ENCODE peak calls at places on chromosomes 2 and 18, in seven cellular contexts. P is glutamatergic neuron, F is A549, N is progenitor cell of endocrine pancreas, Z is choroid plexus epithelial cell, O is left lung, E is thoracic aorta. H is an unnamed sample.

GRCh38 chr2:126653102-126653501 is 2.9 kb upstream of the GYPC start:
- DNase-seq in P (no peak), F (no peak), N (no peak), Z (no peak), O (no peak), E (no peak), H (no peak)

GRCh38 chr2:125886153-125886552 is 769.8 kb upstream of the GYPC start:
- DNase-seq in P (no peak), F (no peak), N (no peak), Z (no peak), O (no peak), E (no peak), H (no peak)

GRCh38 chr18:36532394-36532793 is 234.9 kb downstream of the FHOD3 start:
- DNase-seq in P (no peak), F (no peak), N (no peak), Z (peak; percentile 14), O (no peak), E (no peak), H (no peak)

GRCh38 chr2:165857881-165858280 is 63.8 kb upstream of the GALNT3 start:
- DNase-seq in P (no peak), F (no peak), N (no peak), Z (peak; percentile 80), O (no peak), E (no peak), H (no peak)

GRCh38 chr2:44616616-44617266 is 255.0 kb downstream of the CAMKMT start:
- DNase-seq in P (no peak), F (no peak), N (no peak), Z (peak; percentile 13), O (no peak), E (no peak), H (no peak)

GRCh38 chr18:32937007-32937540 is 164.3 kb upstream of the KLHL14 start:
- DNase-seq in P (no peak), F (no peak), N (no peak), Z (peak; percentile 12), O (no peak), E (no peak), H (no peak)

GRCh38 chr2:238709324-238709723 is 138.6 kb upstream of the TWIST2 start:
- DNase-seq in P (no peak), F (no peak), N (no peak), Z (peak; percentile 31), O (no peak), E (no peak), H (no peak)

GRCh38 chr2:8609357-8609804 is 72.5 kb upstream of the ID2 start:
- DNase-seq in P (no peak), F (no peak), N (no peak), Z (peak; percentile 31), O (no peak), E (no peak), H (no peak)

GRCh38 chr2:158456309-158457066 is at the start of the genes CCDC148 and PKP4:
- DNase-seq in P (peak; percentile 93), F (peak; percentile 91), N (peak; percentile 83), Z (peak; percentile 94), O (peak; percentile 96), E (peak; percentile 56), H (peak; percentile 81)

GRCh38 chr18:33700513-33700976 is 122.5 kb downstream of the ASXL3 start:
- DNase-seq in P (no peak), F (no peak), N (no peak), Z (no peak), O (no peak), E (no peak), H (no peak)

GRCh38 chr18:12686100-12686499 is 16.4 kb downstream of the CEP76 start:
- DNase-seq in P (no peak), F (peak; percentile 55), N (no peak), Z (peak; percentile 72), O (no peak), E (no peak), H (no peak)

GRCh38 chr18:77063256-77063655 is 69.3 kb downstream of the MBP start:
- DNase-seq in P (no peak), F (no peak), N (no peak), Z (peak; percentile 90), O (no peak), E (no peak), H (peak; percentile 63)

GRCh38 chr18:77066689-77067088 is 65.9 kb downstream of the MBP start:
- DNase-seq in P (no peak), F (no peak), N (no peak), Z (no peak), O (no peak), E (no peak), H (no peak)

GRCh38 chr2:36812196-36812595 is 115.7 kb downstream of the VIT start:
- DNase-seq in P (no peak), F (peak; percentile 46), N (no peak), Z (no peak), O (no peak), E (no peak), H (no peak)
- TF ChIP-seq CTCF in P (no peak), F (no peak), N (peak; percentile 31), Z (peak; percentile 39), O (no peak), E (no peak), H (no peak)

GRCh38 chr18:79784071-79784913 is 13.4 kb upstream of the KCNG2 start:
- DNase-seq in P (no peak), F (no peak), N (no peak), Z (no peak), O (no peak), E (no peak), H (no peak)

GRCh38 chr18:79784965-79785770 is 12.6 kb upstream of the KCNG2 start:
- DNase-seq in P (no peak), F (no peak), N (no peak), Z (peak; percentile 19), O (no peak), E (no peak), H (no peak)

GRCh38 chr18:79780547-79780946 is 17.2 kb upstream of the KCNG2 start:
- DNase-seq in P (no peak), F (no peak), N (no peak), Z (no peak), O (no peak), E (no peak), H (no peak)

GRCh38 chr18:79781331-79781941 is 16.3 kb upstream of the KCNG2 start:
- DNase-seq in P (no peak), F (no peak), N (no peak), Z (peak; percentile 65), O (no peak), E (no peak), H (no peak)

DNA sequence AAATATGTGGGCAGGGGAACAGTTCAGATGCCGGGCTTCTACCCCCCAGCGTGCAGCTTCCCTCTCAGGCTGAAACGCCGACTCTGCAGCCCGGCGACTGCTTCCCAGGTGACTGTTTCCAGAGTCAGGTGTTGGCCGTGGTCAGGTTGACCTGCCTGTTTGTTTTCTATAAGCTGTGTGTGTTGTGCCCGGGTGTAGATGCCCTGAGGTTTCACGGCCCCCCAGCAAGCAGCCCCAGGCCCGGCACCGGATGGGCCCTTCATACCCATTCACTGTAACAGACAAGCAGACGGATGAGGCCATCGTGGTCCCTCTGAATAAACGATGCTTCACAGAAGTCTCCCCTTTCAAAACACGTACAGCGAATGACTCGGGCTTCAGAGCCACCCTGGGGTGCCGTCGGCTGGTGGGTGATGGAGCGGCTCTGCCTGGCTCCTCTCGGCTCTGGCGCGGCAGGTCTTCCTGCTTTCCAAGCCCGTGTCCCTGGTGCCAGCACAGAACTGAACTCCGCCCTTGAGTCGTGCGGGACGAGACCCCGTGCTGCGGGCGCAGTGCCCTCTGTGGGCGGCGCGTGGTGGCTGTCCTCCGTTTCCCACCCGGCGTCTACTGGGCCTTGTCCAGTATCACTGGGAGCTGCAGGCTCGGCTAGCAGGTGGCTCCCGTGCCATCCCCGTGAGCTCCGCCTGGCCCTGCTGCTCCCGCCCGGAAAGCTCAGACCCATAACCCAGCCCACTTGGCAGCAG is 15.0 kb upstream of the KCNG2 start:
- DNase-seq in P (no peak), F (no peak), N (no peak), Z (no peak), O (no peak), E (no peak), H (no peak)
- TF ChIP-seq CTCF in P (no peak), F (no peak), N (no peak), Z (no peak), O (no peak), E (no peak), H (no peak)

DNA sequence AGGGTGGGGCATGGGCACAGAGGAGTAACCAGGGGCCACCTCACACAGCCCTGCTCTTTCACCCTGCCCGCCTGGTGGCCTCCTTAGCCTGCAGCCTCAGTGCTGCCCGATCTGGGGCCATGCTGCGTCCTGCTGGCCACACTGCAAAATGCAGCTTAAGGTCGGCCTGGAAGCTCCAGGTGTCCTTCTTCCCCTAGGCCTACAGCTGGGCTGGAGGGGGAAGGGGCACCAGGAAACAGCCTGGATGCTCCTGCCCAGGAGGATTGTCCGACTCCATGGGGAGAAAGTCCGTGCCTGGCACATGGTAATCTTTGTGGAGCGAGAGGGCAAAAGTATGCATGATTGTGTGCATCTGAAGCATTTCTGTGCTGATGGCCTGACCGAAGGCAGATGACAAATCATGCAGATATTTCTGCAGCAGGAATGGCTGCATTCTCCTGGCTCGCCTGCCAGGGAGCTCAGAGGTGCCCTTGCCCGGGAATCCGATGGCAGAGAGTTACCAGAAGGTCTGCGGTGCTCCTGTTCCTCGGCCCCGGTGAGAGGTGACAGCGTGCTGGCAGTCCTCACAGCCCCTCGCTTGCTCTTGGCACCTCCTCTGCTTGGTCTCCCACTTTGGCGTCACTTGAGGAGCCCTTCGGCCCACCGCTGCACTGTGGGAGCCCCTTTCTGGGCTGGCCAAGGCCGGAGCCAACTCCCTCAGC is 12.8 kb upstream of the ALPP start:
- DNase-seq in P (peak; percentile 78), F (peak; percentile 76), N (no peak), Z (peak; percentile 53), O (no peak), E (no peak), H (no peak)
- TF ChIP-seq CTCF in P (peak; percentile 69), F (peak; percentile 49), N (peak; percentile 51), Z (peak; percentile 58), O (no peak), E (no peak), H (no peak)

GRCh38 chr18:26654173-26655009 is 106.0 kb upstream of the KCTD1 start:
- DNase-seq in P (no peak), F (peak; percentile 41), N (no peak), Z (peak; percentile 3), O (no peak), E (no peak), H (no peak)
- TF ChIP-seq CTCF in P (no peak), F (peak; percentile 44), N (no peak), Z (no peak), O (no peak), E (no peak), H (no peak)

GRCh38 chr2:129766159-129766485 is 213.3 kb upstream of the RAB6C start:
- DNase-seq in P (peak; percentile 20), F (no peak), N (no peak), Z (no peak), O (no peak), E (no peak), H (no peak)

GRCh38 chr2:129763190-129763846 is 216.1 kb upstream of the RAB6C start:
- DNase-seq in P (peak; percentile 10), F (no peak), N (no peak), Z (no peak), O (no peak), E (no peak), H (no peak)

GRCh38 chr2:129765326-129766158 is 213.9 kb upstream of the RAB6C start:
- DNase-seq in P (peak; percentile 19), F (no peak), N (no peak), Z (no peak), O (no peak), E (no peak), H (no peak)

GRCh38 chr2:129766594-129766993 is 212.9 kb upstream of the RAB6C start:
- DNase-seq in P (peak; percentile 7), F (no peak), N (no peak), Z (no peak), O (no peak), E (no peak), H (no peak)

GRCh38 chr2:129764376-129765325 is 214.8 kb upstream of the RAB6C start:
- DNase-seq in P (peak; percentile 12), F (no peak), N (no peak), Z (no peak), O (no peak), E (no peak), H (no peak)
- TF ChIP-seq CTCF in P (no peak), F (no peak), N (no peak), Z (no peak), O (no peak), E (no peak), H (no peak)

H was measured in natural killer cell.